ENCODE peak calls at places on chromosomes 2 and 18, in eight cellular contexts. A is A549, N is H1, Q is HCT116, I is K562, P is NB4, U is HepG2, W is GM12878. H is an unnamed sample.

GRCh38 chr18:31793531-31793930 is 32.9 kb upstream of the SLC25A52 start:
- DNase-seq in Q (no peak), P (no peak), W (no peak), U (no peak), A (no peak), I (no peak), N (no peak), H (no peak)

GRCh38 chr2:227406177-227407031 is 18.7 kb upstream of the SCYGR1 start:
- DNase-seq in U (peak; percentile 99), N (peak; percentile 53), W (no peak), Q (peak; percentile 94), I (peak; percentile 56), P (peak; percentile 46), A (peak; percentile 98), H (peak; percentile 96)

GRCh38 chr2:156867201-156867600 is 390.3 kb upstream of the GALNT5 start:
- DNase-seq in Q (no peak), N (no peak), W (no peak), A (no peak), U (no peak), P (no peak), I (no peak), H (no peak)

GRCh38 chr2:168253379-168253778 is 6.0 kb upstream of the STK39 start:
- DNase-seq in P (peak; percentile 46), A (no peak), U (no peak), I (no peak), Q (no peak), N (no peak), W (no peak), H (no peak)

GRCh38 chr2:2827237-2827636 is 496.2 kb upstream of the MYT1L start:
- DNase-seq in U (no peak), A (no peak), I (no peak), Q (no peak), P (no peak), W (no peak), N (peak; percentile 17), H (no peak)

GRCh38 chr18:63079114-63079513 is 240.5 kb downstream of the BCL2 start:
- DNase-seq in A (no peak), I (no peak), P (peak; percentile 60), Q (peak; percentile 7), N (no peak), W (peak; percentile 55), U (no peak), H (no peak)

GRCh38 chr2:101980368-101980767 is 11.4 kb upstream of the IL1R2 start:
- DNase-seq in N (no peak), W (no peak), P (no peak), I (no peak), U (no peak), Q (no peak), A (no peak), H (no peak)

GRCh38 chr2:226798422-226799210 is 1.0 kb downstream of the IRS1 start:
- DNase-seq in I (no peak), P (peak; percentile 62), W (no peak), Q (no peak), N (peak; percentile 72), A (peak; percentile 74), U (no peak), H (no peak)

GRCh38 chr18:23212161-23212560 is 76.9 kb downstream of the CABLES1 start:
- DNase-seq in I (no peak), W (no peak), A (no peak), Q (no peak), N (no peak), U (no peak), P (no peak), H (no peak)

GRCh38 chr2:38720613-38721241 is 30.4 kb downstream of the SRSF7 start:
- DNase-seq in P (peak; percentile 24), Q (no peak), N (no peak), A (peak; percentile 70), I (no peak), U (no peak), W (peak; percentile 40), H (peak; percentile 18)

GRCh38 chr2:181106789-181107418 is 126.5 kb downstream of the UBE2E3 start:
- DNase-seq in Q (peak; percentile 73), N (no peak), W (peak; percentile 74), P (peak; percentile 82), A (peak; percentile 65), I (no peak), U (no peak), H (peak; percentile 81)

GRCh38 chr2:120177011-120177621 is 46.1 kb downstream of the TMEM185B start:
- DNase-seq in Q (no peak), N (no peak), I (peak; percentile 26), U (no peak), A (no peak), W (peak; percentile 84), P (peak; percentile 94), H (peak; percentile 20)

GRCh38 chr2:25894135-25894830 is 16.0 kb upstream of the ASXL2 start:
- DNase-seq in W (no peak), P (no peak), A (no peak), U (peak; percentile 49), N (no peak), Q (no peak), I (no peak), H (peak; percentile 79)

GRCh38 chr18:48670751-48671560 is 132.1 kb downstream of the CTIF start:
- DNase-seq in P (no peak), Q (no peak), N (no peak), A (no peak), I (no peak), W (no peak), U (no peak), H (no peak)

GRCh38 chr2:121164042-121164441 is 121.0 kb downstream of the TFCP2L1 start:
- DNase-seq in U (no peak), N (no peak), I (no peak), A (no peak), W (no peak), Q (no peak), P (no peak), H (no peak)

DNA sequence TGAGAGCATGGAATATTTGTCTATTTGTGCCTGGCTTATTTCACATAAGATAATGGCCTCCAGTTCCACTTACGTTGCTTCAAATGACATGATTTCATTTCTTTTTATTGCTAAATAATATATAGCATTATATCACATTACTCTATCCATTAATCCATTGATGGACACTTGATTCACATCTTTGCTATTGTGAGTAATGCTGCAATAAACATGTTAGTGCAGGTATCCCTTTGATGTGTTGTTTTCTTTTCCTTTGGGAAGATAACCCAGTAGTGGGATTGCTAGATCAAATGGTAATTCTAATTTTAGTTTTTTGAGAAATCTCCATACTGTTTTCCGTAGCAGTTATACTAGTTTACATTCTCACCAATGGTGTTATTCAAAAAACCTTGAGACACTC is 1343.3 kb upstream of the TMEFF2 start:
- DNase-seq in I (no peak), Q (no peak), U (no peak), A (no peak), P (no peak), N (no peak), W (no peak), H (no peak)
- TF ChIP-seq MAX in I (no peak), Q (no peak), U (no peak), A (no peak), P (no peak), N (no peak), W (no peak), H (no peak)

DNA sequence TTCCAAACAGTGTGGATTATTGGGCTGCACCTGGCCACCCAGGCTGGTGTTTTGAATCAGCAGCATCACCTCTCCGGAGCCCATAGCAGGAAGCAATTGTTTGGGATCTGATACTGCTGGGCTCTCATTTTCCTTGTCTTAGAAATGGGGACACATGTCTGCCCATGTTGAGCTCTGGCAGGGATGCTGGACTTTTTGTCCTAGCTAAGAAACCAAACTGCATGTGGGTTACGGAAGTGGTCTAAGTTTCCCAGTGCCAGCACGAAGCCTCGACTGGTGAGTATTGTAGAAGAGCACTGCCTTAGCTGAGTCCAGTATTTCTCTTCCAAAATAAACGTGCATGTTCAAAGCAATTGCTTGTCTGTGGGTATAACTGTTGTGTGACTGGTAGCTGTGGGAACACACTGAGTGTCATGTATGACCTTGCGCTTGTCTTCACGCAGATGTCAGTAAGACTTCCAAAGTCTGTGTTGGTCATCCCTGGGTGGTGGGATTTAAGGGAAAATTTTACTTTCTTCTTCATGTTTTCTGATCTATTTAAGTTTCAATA is 43.6 kb downstream of the SH3RF3 start:
- DNase-seq in W (no peak), I (no peak), U (no peak), A (no peak), Q (no peak), N (no peak), P (no peak), H (peak; percentile 50)
- TF ChIP-seq POLR2A in W (no peak), I (no peak), U (no peak), A (no peak), Q (no peak), N (no peak), P (no peak), H (no peak)

GRCh38 chr2:65130440-65131175 is 702 bp upstream of the RAB1A start:
- DNase-seq in W (peak; percentile 23), I (peak; percentile 94), A (no peak), N (no peak), U (no peak), Q (no peak), P (no peak), H (no peak)
- TF ChIP-seq CTCF in W (no peak), I (no peak), A (peak; percentile 18), N (no peak), U (no peak), Q (no peak), P (no peak), H (no peak)

GRCh38 chr2:108388045-108388444 is 10.3 kb downstream of the SULT1C4 start:
- DNase-seq in N (no peak), Q (no peak), W (no peak), U (no peak), P (no peak), I (no peak), A (peak; percentile 91), H (no peak)

GRCh38 chr2:108382196-108382595 is 4.4 kb downstream of the SULT1C4 start:
- DNase-seq in Q (no peak), A (no peak), W (no peak), P (no peak), U (no peak), I (no peak), N (no peak), H (no peak)

GRCh38 chr2:108383146-108383830 is 5.5 kb downstream of the SULT1C4 start:
- DNase-seq in Q (no peak), I (no peak), A (no peak), U (peak; percentile 25), P (no peak), W (no peak), N (no peak), H (no peak)

GRCh38 chr2:108385411-108386071 is 7.8 kb downstream of the SULT1C4 start:
- DNase-seq in U (peak; percentile 87), I (no peak), Q (no peak), N (no peak), A (peak; percentile 93), P (no peak), W (peak; percentile 48), H (no peak)

DNA sequence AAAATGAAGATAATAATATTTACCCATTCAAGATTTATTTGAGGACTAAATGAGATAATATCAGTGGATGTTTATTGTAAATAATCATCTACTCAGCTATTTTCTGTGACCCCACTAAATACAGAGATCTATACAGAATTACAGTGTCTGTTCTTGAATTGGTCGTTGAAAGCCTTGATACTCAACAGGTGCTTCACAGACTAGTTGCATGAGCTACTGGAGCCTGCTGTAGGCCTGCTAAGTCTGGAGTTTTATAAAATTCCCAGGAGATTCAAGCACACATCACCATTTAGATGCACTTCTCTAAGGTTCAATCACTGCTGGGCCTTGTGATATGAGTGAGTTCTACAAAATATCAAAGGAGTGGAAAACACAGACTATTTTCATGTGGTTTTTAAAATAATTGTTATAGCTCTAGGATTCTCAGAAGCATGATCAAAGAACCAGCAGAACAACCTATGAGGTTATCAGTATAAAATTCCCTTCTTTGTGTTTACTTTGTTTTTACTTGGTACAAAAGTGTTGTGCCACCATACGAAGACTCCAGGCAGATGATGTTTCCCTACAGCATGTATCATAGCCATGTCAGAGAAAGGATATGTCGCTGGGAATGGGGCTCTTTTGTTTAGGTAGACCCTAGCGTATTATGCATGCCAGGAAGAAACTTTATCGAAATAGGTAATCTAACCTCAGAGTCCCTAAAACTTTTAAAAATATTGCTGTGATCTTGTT is 7.1 kb downstream of the SULT1C4 start:
- DNase-seq in P (no peak), A (peak; percentile 61), Q (no peak), U (no peak), W (no peak), I (no peak), N (no peak), H (no peak)
- TF ChIP-seq MAX in P (no peak), A (no peak), Q (no peak), U (no peak), W (no peak), I (no peak), N (no peak), H (no peak)

H was measured in endothelial cell of umbilical vein.